ENCODE peak calls at places on chromosomes 7 and 10, in five cellular contexts. One of them, this sample, is unnamed.

GRCh38 chr7:124566576-124566975 is 199.0 kb downstream of the GPR37 start:
- DNase-seq in lower lobe of right lung: no peak
- DNase-seq in HEK293T: no peak
- DNase-seq in GM03348: peak
- DNase-seq in A172: peak
- DNase-seq in this sample: no peak

GRCh38 chr10:102509387-102509786 is 5.6 kb downstream of the SUFU start:
- DNase-seq in lower lobe of right lung: no peak
- DNase-seq in A172: peak
- DNase-seq in GM03348: peak
- DNase-seq in HEK293T: no peak
- DNase-seq in this sample: no peak

GRCh38 chr7:129989466-129989865 is 36.7 kb upstream of the UBE2H start:
- DNase-seq in HEK293T: no peak
- DNase-seq in A172: no peak
- DNase-seq in lower lobe of right lung: no peak
- DNase-seq in GM03348: no peak
- DNase-seq in this sample: no peak

GRCh38 chr10:128007017-128007416 is 100.1 kb downstream of the PTPRE start:
- DNase-seq in HEK293T: no peak
- DNase-seq in GM03348: no peak
- DNase-seq in A172: no peak
- DNase-seq in lower lobe of right lung: no peak
- DNase-seq in this sample: no peak

GRCh38 chr7:30880090-30880704 is 31.5 kb upstream of the AQP1 start:
- DNase-seq in GM03348: peak
- DNase-seq in A172: no peak
- DNase-seq in HEK293T: no peak
- DNase-seq in lower lobe of right lung: no peak
- DNase-seq in this sample: no peak

GRCh38 chr7:151378496-151379192 is 31.2 kb downstream of the WDR86 start:
- DNase-seq in GM03348: no peak
- DNase-seq in lower lobe of right lung: no peak
- DNase-seq in HEK293T: no peak
- DNase-seq in A172: no peak
- DNase-seq in this sample: no peak

GRCh38 chr10:73879296-73880173 is 5.2 kb upstream of the CAMK2G start:
- DNase-seq in GM03348: peak
- DNase-seq in lower lobe of right lung: peak
- DNase-seq in HEK293T: peak
- DNase-seq in A172: peak
- DNase-seq in this sample: peak

GRCh38 chr10:44552716-44553115 is 167.8 kb upstream of the CXCL12 start:
- DNase-seq in GM03348: no peak
- DNase-seq in A172: no peak
- DNase-seq in HEK293T: no peak
- DNase-seq in lower lobe of right lung: no peak
- DNase-seq in this sample: no peak

GRCh38 chr7:138579671-138580070 is 119.6 kb downstream of the TRIM24 start:
- DNase-seq in A172: no peak
- DNase-seq in HEK293T: no peak
- DNase-seq in GM03348: no peak
- DNase-seq in lower lobe of right lung: no peak
- DNase-seq in this sample: no peak

This sample was measured in effector CD4-positive, alpha-beta T cell.